ENCODE peak calls at places on chromosome 10, in ten cellular contexts. R is HTR-8/SVneo; U is fibroblast of lung; S is effector CD4-positive, alpha-beta T cell; X is LNCaP clone FGC; E is HFFc6; A is left colon; T is activated CD4-positive, alpha-beta T cell treated with anti-CD3 and anti-CD28 coated beads, Interleukin-2, amount 50 U/mL, for 48 hours; M is AG08396; C is body of pancreas. I is an unnamed sample.
A peak's percentile ranks its signal among the peaks of the same experiment; 100 is the strongest.

GRCh38 chr10:93804200-93804599 is 46.5 kb downstream of the LGI1 start:
- DNase-seq in R (no peak), U (no peak), S (no peak), X (no peak), E (no peak), A (no peak), T (no peak), M (no peak), C (no peak), I (no peak)

GRCh38 chr10:114879093-114879492 is 57.5 kb downstream of the FHIP2A start:
- DNase-seq in R (no peak), U (no peak), S (no peak), X (peak; percentile 44), E (no peak), A (no peak), T (no peak), M (no peak), C (no peak), I (no peak)

GRCh38 chr10:133200621-133201031 is 29.4 kb upstream of the UTF1 start:
- DNase-seq in R (no peak), U (no peak), S (no peak), X (no peak), E (no peak), A (no peak), T (no peak), M (no peak), C (no peak), I (no peak)

GRCh38 chr10:110567201-110568054 is at the start of gene SMC3:
- DNase-seq in R (peak; percentile 80), U (peak; percentile 95), S (peak; percentile 87), X (peak; percentile 86), E (peak; percentile 98), A (peak; percentile 93), T (peak; percentile 95), M (peak; percentile 89), C (peak; percentile 89), I (peak; percentile 98)

GRCh38 chr10:70369498-70370018 is 12.9 kb downstream of the LRRC20 start:
- DNase-seq in R (no peak), U (no peak), S (no peak), X (no peak), E (no peak), A (no peak), T (no peak), M (no peak), C (no peak), I (no peak)

GRCh38 chr10:120948889-120949382 is 97.8 kb downstream of the WDR11 start:
- DNase-seq in R (peak; percentile 49), U (peak; percentile 63), S (peak; percentile 11), X (no peak), E (peak; percentile 32), A (peak; percentile 75), T (peak; percentile 66), M (peak; percentile 93), C (peak; percentile 60), I (peak; percentile 92)

GRCh38 chr10:103845983-103846382 is 9.4 kb downstream of the SH3PXD2A start:
- DNase-seq in R (no peak), U (no peak), S (no peak), X (no peak), E (no peak), A (peak; percentile 66), T (peak; percentile 19), M (no peak), C (no peak), I (no peak)

GRCh38 chr10:4271193-4271592 is 486.2 kb upstream of the KLF6 start:
- DNase-seq in R (no peak), U (no peak), S (no peak), X (no peak), E (no peak), A (no peak), T (no peak), M (no peak), C (no peak), I (peak; percentile 52)

GRCh38 chr10:48899781-48900180 is 39.9 kb downstream of the LRRC18 start:
- DNase-seq in R (no peak), U (no peak), S (no peak), X (no peak), E (no peak), A (no peak), T (no peak), M (no peak), C (no peak), I (peak; percentile 22)

GRCh38 chr10:125521721-125522680 is 161.0 kb downstream of the TEX36 start:
- DNase-seq in R (peak; percentile 8), U (no peak), S (no peak), X (no peak), E (no peak), A (no peak), T (peak; percentile 21), M (peak; percentile 19), C (no peak), I (peak; percentile 96)

GRCh38 chr10:95248989-95249388 is 41.8 kb downstream of the PDLIM1 start:
- DNase-seq in R (no peak), U (no peak), S (no peak), X (no peak), E (no peak), A (no peak), T (no peak), M (no peak), C (no peak), I (peak; percentile 41)

GRCh38 chr10:68831961-68832455 is 4.7 kb downstream of the STOX1 start:
- DNase-seq in R (no peak), U (no peak), S (no peak), X (no peak), E (no peak), A (no peak), T (no peak), M (no peak), C (no peak), I (no peak)

GRCh38 chr10:29113251-29113945 is 175.5 kb upstream of the LYZL1 start:
- DNase-seq in R (no peak), U (no peak), S (no peak), X (no peak), E (no peak), A (no peak), T (no peak), M (no peak), C (no peak), I (no peak)

GRCh38 chr10:28273343-28273742 is 29.5 kb downstream of the MPP7 start:
- DNase-seq in R (no peak), U (no peak), S (no peak), X (no peak), E (no peak), A (no peak), T (no peak), M (no peak), C (no peak), I (no peak)

GRCh38 chr10:31136951-31137885 is 105.6 kb upstream of the ZNF438 start:
- DNase-seq in R (no peak), U (peak; percentile 50), S (no peak), X (no peak), E (peak; percentile 45), A (no peak), T (no peak), M (no peak), C (no peak), I (no peak)

GRCh38 chr10:97383159-97383558 is 18.0 kb downstream of the RRP12 start:
- DNase-seq in R (no peak), U (no peak), S (no peak), X (no peak), E (no peak), A (no peak), T (no peak), M (no peak), C (no peak), I (no peak)

GRCh38 chr10:109676703-109677102 is 246.6 kb downstream of the XPNPEP1 start:
- DNase-seq in R (no peak), U (no peak), S (no peak), X (no peak), E (no peak), A (no peak), T (no peak), M (no peak), C (no peak), I (no peak)

GRCh38 chr10:123796736-123797135 is 94.9 kb downstream of the CPXM2 start:
- DNase-seq in R (no peak), U (no peak), S (no peak), X (no peak), E (peak; percentile 35), A (no peak), T (no peak), M (no peak), C (no peak), I (no peak)

GRCh38 chr10:45444976-45445898 is 71.2 kb downstream of the ALOX5 start:
- DNase-seq in R (no peak), U (no peak), S (no peak), X (peak; percentile 55), E (no peak), A (no peak), T (no peak), M (no peak), C (peak; percentile 91), I (peak; percentile 54)

GRCh38 chr10:111128331-111129167 is 51.7 kb downstream of the ADRA2A start:
- DNase-seq in R (peak; percentile 52), U (no peak), S (no peak), X (no peak), E (no peak), A (no peak), T (no peak), M (peak; percentile 51), C (peak; percentile 51), I (peak; percentile 50)

GRCh38 chr10:109977382-109977806 is 30.4 kb upstream of the ADD3 start:
- DNase-seq in R (no peak), U (no peak), S (no peak), X (no peak), E (peak; percentile 59), A (peak; percentile 75), T (no peak), M (no peak), C (peak; percentile 41), I (no peak)

GRCh38 chr10:125083576-125083920 is 76.8 kb downstream of the CTBP2 start:
- DNase-seq in R (no peak), U (peak; percentile 93), S (no peak), X (no peak), E (peak; percentile 92), A (no peak), T (no peak), M (peak; percentile 62), C (peak; percentile 71), I (no peak)

GRCh38 chr10:87915406-87915805 is 52.0 kb downstream of the PTEN start:
- DNase-seq in R (no peak), U (no peak), S (no peak), X (no peak), E (no peak), A (no peak), T (no peak), M (no peak), C (no peak), I (peak; percentile 87)

GRCh38 chr10:13684252-13684791 is 97.6 kb downstream of the PRPF18 start:
- DNase-seq in R (no peak), U (peak; percentile 81), S (no peak), X (no peak), E (no peak), A (peak; percentile 32), T (no peak), M (peak; percentile 71), C (peak; percentile 31), I (no peak)

GRCh38 chr10:110368002-110368401 is 63.3 kb upstream of the SMNDC1 start:
- DNase-seq in R (no peak), U (no peak), S (no peak), X (no peak), E (no peak), A (no peak), T (no peak), M (no peak), C (no peak), I (no peak)

GRCh38 chr10:35446439-35446838 is 110.1 kb downstream of the CCNY start:
- DNase-seq in R (no peak), U (no peak), S (no peak), X (no peak), E (no peak), A (no peak), T (no peak), M (no peak), C (no peak), I (no peak)

GRCh38 chr10:132237871-132238270 is 51.1 kb downstream of the DPYSL4 start:
- DNase-seq in R (no peak), U (no peak), S (no peak), X (no peak), E (no peak), A (no peak), T (no peak), M (no peak), C (no peak), I (no peak)

GRCh38 chr10:102413806-102414561 is 4.6 kb downstream of the PSD start:
- DNase-seq in R (no peak), U (no peak), S (no peak), X (no peak), E (no peak), A (no peak), T (no peak), M (no peak), C (no peak), I (no peak)

I was measured in endodermal cell.